ENCODE peak calls at places on chromosomes 13 and 19, in seven cellular contexts. One of them, this sample, is unnamed.

GRCh38 chr19:5338661-5339469 is 1.7 kb downstream of the PTPRS start:
- DNase-seq in WTC11: peak
- DNase-seq in cardiac muscle cell: no peak
- DNase-seq in effector CD4-positive, alpha-beta T cell: no peak
- DNase-seq in stimulated activated CD4-positive, alpha-beta T cell treated with anti-CD3 and anti-CD28 coated beads, TNF-alpha, amount 100 ng/mL, for 48 hours: no peak
- DNase-seq in SW 1271: no peak
- DNase-seq in DMS 273 treated with DMSO at 0.1 percent for 48 hours: no peak
- DNase-seq in this sample: peak

GRCh38 chr19:40503300-40503699 is 36.5 kb downstream of the SPTBN4 start:
- DNase-seq in cardiac muscle cell: no peak
- DNase-seq in stimulated activated CD4-positive, alpha-beta T cell treated with anti-CD3 and anti-CD28 coated beads, TNF-alpha, amount 100 ng/mL, for 48 hours: no peak
- DNase-seq in SW 1271: no peak
- DNase-seq in WTC11: peak
- DNase-seq in DMS 273 treated with DMSO at 0.1 percent for 48 hours: no peak
- DNase-seq in effector CD4-positive, alpha-beta T cell: no peak
- DNase-seq in this sample: peak

GRCh38 chr13:27199691-27200090 is 28.1 kb upstream of the USP12 start:
- DNase-seq in DMS 273 treated with DMSO at 0.1 percent for 48 hours: no peak
- DNase-seq in SW 1271: no peak
- DNase-seq in WTC11: no peak
- DNase-seq in stimulated activated CD4-positive, alpha-beta T cell treated with anti-CD3 and anti-CD28 coated beads, TNF-alpha, amount 100 ng/mL, for 48 hours: no peak
- DNase-seq in cardiac muscle cell: no peak
- DNase-seq in effector CD4-positive, alpha-beta T cell: no peak
- DNase-seq in this sample: no peak

GRCh38 chr13:58239774-58240268 is 608.3 kb downstream of the PCDH17 start:
- DNase-seq in DMS 273 treated with DMSO at 0.1 percent for 48 hours: no peak
- DNase-seq in cardiac muscle cell: no peak
- DNase-seq in SW 1271: no peak
- DNase-seq in effector CD4-positive, alpha-beta T cell: no peak
- DNase-seq in WTC11: no peak
- DNase-seq in stimulated activated CD4-positive, alpha-beta T cell treated with anti-CD3 and anti-CD28 coated beads, TNF-alpha, amount 100 ng/mL, for 48 hours: no peak
- DNase-seq in this sample: no peak

GRCh38 chr13:78764665-78765064 is 105.7 kb upstream of the OBI1 start:
- DNase-seq in SW 1271: no peak
- DNase-seq in WTC11: peak
- DNase-seq in DMS 273 treated with DMSO at 0.1 percent for 48 hours: no peak
- DNase-seq in cardiac muscle cell: no peak
- DNase-seq in effector CD4-positive, alpha-beta T cell: no peak
- DNase-seq in stimulated activated CD4-positive, alpha-beta T cell treated with anti-CD3 and anti-CD28 coated beads, TNF-alpha, amount 100 ng/mL, for 48 hours: no peak
- DNase-seq in this sample: peak

GRCh38 chr19:14383898-14384669 is 2.8 kb downstream of the ADGRE5 start:
- DNase-seq in effector CD4-positive, alpha-beta T cell: peak
- DNase-seq in cardiac muscle cell: peak
- DNase-seq in SW 1271: peak
- DNase-seq in DMS 273 treated with DMSO at 0.1 percent for 48 hours: no peak
- DNase-seq in stimulated activated CD4-positive, alpha-beta T cell treated with anti-CD3 and anti-CD28 coated beads, TNF-alpha, amount 100 ng/mL, for 48 hours: no peak
- DNase-seq in WTC11: no peak
- DNase-seq in this sample: no peak

GRCh38 chr19:51799311-51799997 is 4.5 kb downstream of the FPR3 start:
- DNase-seq in SW 1271: peak
- DNase-seq in WTC11: no peak
- DNase-seq in cardiac muscle cell: peak
- DNase-seq in stimulated activated CD4-positive, alpha-beta T cell treated with anti-CD3 and anti-CD28 coated beads, TNF-alpha, amount 100 ng/mL, for 48 hours: no peak
- DNase-seq in DMS 273 treated with DMSO at 0.1 percent for 48 hours: no peak
- DNase-seq in effector CD4-positive, alpha-beta T cell: no peak
- DNase-seq in this sample: no peak

GRCh38 chr19:29393915-29394460 is 131.8 kb upstream of the VSTM2B start:
- DNase-seq in DMS 273 treated with DMSO at 0.1 percent for 48 hours: no peak
- DNase-seq in stimulated activated CD4-positive, alpha-beta T cell treated with anti-CD3 and anti-CD28 coated beads, TNF-alpha, amount 100 ng/mL, for 48 hours: no peak
- DNase-seq in WTC11: no peak
- DNase-seq in effector CD4-positive, alpha-beta T cell: no peak
- DNase-seq in SW 1271: peak
- DNase-seq in cardiac muscle cell: no peak
- DNase-seq in this sample: no peak

This sample was measured in endodermal cell.